ENCODE peak calls at places on chromosomes 4 and X, in nine cellular contexts. Q, M, O, K, H, W, B, G and U are unnamed samples.

GRCh38 chr4:159146007-159146330 is 43.1 kb downstream of the RAPGEF2 start:
- DNase-seq in W (no peak), O (no peak), M (no peak), Q (no peak), H (no peak), G (no peak), B (peak), K (no peak), U (no peak)

GRCh38 chrX:42804524-42804923 is 26.6 kb upstream of the PPP1R2C start:
- DNase-seq in M (no peak), H (no peak), O (no peak), G (no peak), K (no peak), W (no peak), Q (no peak), B (no peak), U (no peak)

GRCh38 chr4:30881985-30882384 is 161.8 kb downstream of the PCDH7 start:
- DNase-seq in K (no peak), O (no peak), M (no peak), G (no peak), H (no peak), B (no peak), Q (no peak), W (no peak), U (no peak)

GRCh38 chr4:38069271-38069760 is 109.1 kb downstream of the PTTG2 start:
- DNase-seq in H (no peak), B (peak), Q (peak), K (peak), W (peak), G (no peak), M (no peak), O (no peak), U (no peak)

GRCh38 chrX:48573690-48574269 is 504 bp upstream of the RBM3 start:
- DNase-seq in W (no peak), H (peak), O (no peak), B (no peak), K (no peak), Q (no peak), G (no peak), M (no peak), U (peak)

GRCh38 chr4:37758226-37758625 is 68.3 kb upstream of the PGM2 start:
- DNase-seq in K (no peak), O (no peak), Q (no peak), M (no peak), G (no peak), W (no peak), B (peak), H (no peak), U (no peak)

GRCh38 chrX:49071877-49072711 is 1.7 kb downstream of the PRAF2 start:
- DNase-seq in Q (no peak), K (no peak), G (peak), W (no peak), O (no peak), M (no peak), B (peak), H (no peak), U (no peak)

GRCh38 chrX:88613338-88613737 is 133.7 kb upstream of the CPXCR1 start:
- DNase-seq in H (no peak), M (no peak), W (no peak), Q (peak), B (no peak), K (no peak), O (no peak), G (no peak), U (peak)

GRCh38 chrX:64570204-64570603 is 175.0 kb upstream of the MTMR8 start:
- DNase-seq in W (no peak), Q (no peak), K (no peak), G (no peak), M (no peak), H (no peak), B (no peak), O (no peak), U (peak)

GRCh38 chr4:165204462-165204830 is 2.9 kb upstream of the KLHL2 start:
- DNase-seq in M (no peak), O (no peak), K (no peak), Q (no peak), W (no peak), B (peak), H (no peak), G (no peak), U (no peak)

GRCh38 chrX:151402719-151403390 is 5.8 kb downstream of the VMA21 start:
- DNase-seq in G (no peak), Q (no peak), H (no peak), B (no peak), K (no peak), O (no peak), M (no peak), W (no peak), U (no peak)

GRCh38 chr4:159090255-159090654 is 12.6 kb upstream of the RAPGEF2 start:
- DNase-seq in O (no peak), H (no peak), M (no peak), B (no peak), G (no peak), W (no peak), Q (no peak), K (no peak), U (no peak)

GRCh38 chr4:155911905-155912304 is 8.4 kb downstream of the TDO2 start:
- DNase-seq in Q (no peak), W (no peak), O (no peak), G (no peak), H (no peak), K (no peak), B (no peak), M (no peak), U (no peak)

GRCh38 chr4:164204434-164204833 is 549.5 kb upstream of the SMIM31 start:
- DNase-seq in Q (no peak), W (no peak), O (no peak), M (peak), B (no peak), G (no peak), K (no peak), H (no peak), U (peak)

GRCh38 chr4:102263024-102263787 is 82.1 kb downstream of the SLC39A8 start:
- DNase-seq in M (peak), K (peak), G (no peak), H (peak), O (no peak), W (no peak), Q (no peak), B (peak), U (peak)

GRCh38 chr4:145716200-145716599 is 36.3 kb downstream of the C4orf51 start:
- DNase-seq in H (no peak), O (no peak), W (no peak), M (no peak), B (peak), K (no peak), G (no peak), Q (no peak), U (no peak)

GRCh38 chrX:16239211-16239610 is 71.9 kb downstream of the MAGEB17 start:
- DNase-seq in O (no peak), B (peak), M (peak), G (no peak), K (no peak), H (no peak), W (no peak), Q (no peak), U (peak)

GRCh38 chr4:102543030-102543505 is 41.9 kb downstream of the NFKB1 start:
- DNase-seq in K (no peak), W (no peak), G (no peak), O (no peak), H (no peak), B (no peak), Q (no peak), M (no peak), U (no peak)

GRCh38 chrX:11532291-11533075 is 133.2 kb downstream of the ARHGAP6 start:
- DNase-seq in M (no peak), O (no peak), K (no peak), H (no peak), W (no peak), Q (peak), B (no peak), G (no peak), U (no peak)

GRCh38 chr4:48554606-48555005 is 64.6 kb downstream of the ZAR1 start:
- DNase-seq in W (no peak), O (no peak), M (no peak), Q (no peak), K (no peak), G (no peak), H (no peak), B (no peak), U (no peak)

GRCh38 chr4:22515145-22515887 is 550 bp downstream of the ADGRA3 start:
- DNase-seq in H (no peak), K (no peak), M (peak), O (no peak), Q (peak), B (peak), W (no peak), G (peak), U (peak)

GRCh38 chr4:123477804-123478209 is 81.2 kb downstream of the SPRY1 start:
- DNase-seq in Q (no peak), M (no peak), B (peak), K (peak), O (no peak), W (peak), H (no peak), G (no peak), U (no peak)

GRCh38 chrX:111164728-111165127 is 68.7 kb downstream of the PAK3 start:
- DNase-seq in B (no peak), W (no peak), G (no peak), M (no peak), K (no peak), O (no peak), H (no peak), Q (no peak), U (peak)

GRCh38 chr4:10198365-10198764 is 81.8 kb upstream of the WDR1 start:
- DNase-seq in Q (no peak), O (no peak), B (no peak), H (no peak), K (no peak), M (no peak), W (no peak), G (no peak), U (no peak)

GRCh38 chrX:24760601-24761000 is 66.9 kb downstream of the POLA1 start:
- DNase-seq in M (no peak), W (no peak), O (no peak), K (no peak), H (no peak), B (peak), G (no peak), Q (no peak), U (no peak)

GRCh38 chr4:127783971-127784519 is 1.9 kb downstream of the HSPA4L start:
- DNase-seq in K (no peak), H (no peak), O (no peak), G (no peak), Q (no peak), B (no peak), W (no peak), M (no peak), U (peak)

GRCh38 chr4:41930139-41930831 is 4.9 kb upstream of the TMEM33 start:
- DNase-seq in W (no peak), H (no peak), G (no peak), Q (no peak), B (no peak), K (no peak), M (no peak), O (no peak), U (no peak)

GRCh38 chrX:131987252-131987651 is 35.9 kb upstream of the STK26 start:
- DNase-seq in W (no peak), M (no peak), H (no peak), K (peak), Q (no peak), B (no peak), O (no peak), G (no peak), U (no peak)

GRCh38 chrX:40174594-40175415 is 77.0 kb upstream of the BCOR start:
- DNase-seq in G (no peak), W (no peak), B (peak), K (no peak), Q (peak), H (no peak), M (no peak), O (no peak), U (peak)

GRCh38 chrX:39896951-39897740 is 200.6 kb downstream of the BCOR start:
- DNase-seq in O (no peak), Q (peak), K (no peak), B (peak), W (no peak), M (no peak), H (no peak), G (peak), U (no peak)